ENCODE peak calls at places on chromosome 21, in nine cellular contexts. M is body of pancreas, L is HCT116, V is uterus, B is right lobe of liver, Q is A549, E is K562, J is IMR-90, K is Peyer's patch. T is an unnamed sample.

GRCh38 chr21:27024971-27025370 is 58.1 kb upstream of the ADAMTS5 start:
- DNase-seq in M (no peak), L (no peak), V (no peak), B (no peak), Q (no peak), E (no peak), J (peak), K (no peak), T (no peak)

GRCh38 chr21:34775793-34776192 is 107.0 kb downstream of the CLIC6 start:
- DNase-seq in M (no peak), L (no peak), V (no peak), B (no peak), Q (no peak), E (no peak), J (no peak), K (no peak), T (no peak)

GRCh38 chr21:44529011-44529421 is 11.0 kb downstream of the KRTAP10-1 start:
- DNase-seq in M (no peak), L (no peak), V (no peak), B (no peak), Q (no peak), E (no peak), J (no peak), K (peak), T (no peak)

GRCh38 chr21:21156919-21157318 is 158.7 kb downstream of the NCAM2 start:
- DNase-seq in M (no peak), L (no peak), V (no peak), B (no peak), Q (no peak), E (no peak), J (peak), K (no peak), T (no peak)

GRCh38 chr21:46219591-46220239 is 8.9 kb downstream of the LSS start:
- DNase-seq in M (peak), L (no peak), V (no peak), B (no peak), Q (no peak), E (no peak), J (no peak), K (peak), T (no peak)

GRCh38 chr21:44582980-44583799 is 2.8 kb upstream of the KRTAP10-5 start:
- DNase-seq in M (no peak), L (no peak), V (no peak), B (no peak), Q (no peak), E (no peak), J (no peak), K (peak), T (no peak)

GRCh38 chr21:45386336-45386727 is 18.6 kb upstream of the COL18A1 start:
- DNase-seq in M (no peak), L (no peak), V (peak), B (peak), Q (no peak), E (no peak), J (no peak), K (no peak), T (peak)

GRCh38 chr21:20661221-20661620 is 337.0 kb upstream of the NCAM2 start:
- DNase-seq in M (no peak), L (no peak), V (no peak), B (no peak), Q (no peak), E (no peak), J (no peak), K (no peak), T (no peak)

GRCh38 chr21:27693376-27693775 is 726.5 kb upstream of the ADAMTS5 start:
- DNase-seq in M (no peak), L (no peak), V (no peak), B (no peak), Q (no peak), E (no peak), J (peak), K (no peak), T (no peak)

GRCh38 chr21:24045775-24046215 is 1561.5 kb downstream of the MRPL39 start:
- DNase-seq in M (peak), L (no peak), V (peak), B (peak), Q (no peak), E (peak), J (peak), K (peak), T (no peak)

GRCh38 chr21:36092676-36093075 is 22.9 kb downstream of the CBR1 start:
- DNase-seq in M (no peak), L (no peak), V (no peak), B (no peak), Q (no peak), E (no peak), J (no peak), K (no peak), T (no peak)

GRCh38 chr21:27813750-27814149 is 846.9 kb upstream of the ADAMTS5 start:
- DNase-seq in M (no peak), L (no peak), V (no peak), B (no peak), Q (no peak), E (no peak), J (no peak), K (no peak), T (no peak)

GRCh38 chr21:45934570-45934969 is 47.0 kb upstream of the COL6A1 start:
- DNase-seq in M (no peak), L (no peak), V (no peak), B (no peak), Q (no peak), E (no peak), J (no peak), K (no peak), T (no peak)

GRCh38 chr21:46411691-46412090 is 47.0 kb upstream of the DIP2A start:
- DNase-seq in M (no peak), L (no peak), V (no peak), B (peak), Q (no peak), E (no peak), J (no peak), K (no peak), T (no peak)

GRCh38 chr21:39348040-39348354 is 891 bp downstream of the HMGN1 start:
- DNase-seq in M (no peak), L (no peak), V (no peak), B (no peak), Q (no peak), E (no peak), J (no peak), K (no peak), T (no peak)

GRCh38 chr21:35648512-35648911 is 411.8 kb downstream of the SETD4 start:
- DNase-seq in M (peak), L (no peak), V (no peak), B (peak), Q (no peak), E (no peak), J (no peak), K (no peak), T (no peak)

GRCh38 chr21:31176080-31176551 is 137.8 kb upstream of the KRTAP19-8 start:
- DNase-seq in M (no peak), L (no peak), V (no peak), B (no peak), Q (no peak), E (no peak), J (no peak), K (no peak), T (no peak)

GRCh38 chr21:46416551-46416950 is 42.1 kb upstream of the DIP2A start:
- DNase-seq in M (no peak), L (no peak), V (no peak), B (no peak), Q (no peak), E (no peak), J (no peak), K (no peak), T (no peak)

GRCh38 chr21:33201945-33202344 is 27.8 kb upstream of the IFNAR2 start:
- DNase-seq in M (no peak), L (no peak), V (no peak), B (no peak), Q (no peak), E (no peak), J (no peak), K (no peak), T (no peak)

GRCh38 chr21:33199516-33200217 is 30.1 kb upstream of the IFNAR2 start:
- DNase-seq in M (peak), L (peak), V (peak), B (no peak), Q (peak), E (peak), J (peak), K (peak), T (peak)

GRCh38 chr21:33198346-33199135 is 31.2 kb upstream of the IFNAR2 start:
- DNase-seq in M (peak), L (no peak), V (no peak), B (peak), Q (no peak), E (no peak), J (peak), K (no peak), T (peak)

GRCh38 chr21:33196956-33197374 is 32.8 kb upstream of the IFNAR2 start:
- DNase-seq in M (peak), L (peak), V (peak), B (peak), Q (peak), E (peak), J (peak), K (peak), T (no peak)

GRCh38 chr21:33197546-33197945 is 32.2 kb upstream of the IFNAR2 start:
- DNase-seq in M (peak), L (no peak), V (no peak), B (peak), Q (no peak), E (no peak), J (no peak), K (no peak), T (no peak)
- TF ChIP-seq POLR2A in M (no peak), L (no peak), V (no peak), B (no peak), Q (no peak), E (no peak), J (no peak), K (no peak), T (no peak)

GRCh38 chr21:32276671-32277070 is 2.2 kb downstream of the MIS18A start:
- DNase-seq in M (no peak), L (no peak), V (no peak), B (no peak), Q (no peak), E (no peak), J (no peak), K (no peak), T (no peak)

GRCh38 chr21:32279377-32279680 is 480 bp upstream of the MIS18A start:
- DNase-seq in M (no peak), L (no peak), V (no peak), B (no peak), Q (no peak), E (no peak), J (no peak), K (no peak), T (no peak)

GRCh38 chr21:32281531-32281930 is 2.7 kb upstream of the MIS18A start:
- DNase-seq in M (no peak), L (no peak), V (no peak), B (no peak), Q (no peak), E (no peak), J (no peak), K (no peak), T (no peak)

GRCh38 chr21:32278068-32278467 is 781 bp downstream of the MIS18A start:
- DNase-seq in M (no peak), L (no peak), V (no peak), B (no peak), Q (no peak), E (no peak), J (no peak), K (no peak), T (no peak)

GRCh38 chr21:32278518-32279376 is at the start of gene MIS18A:
- DNase-seq in M (peak), L (peak), V (peak), B (peak), Q (peak), E (peak), J (peak), K (peak), T (peak)
- TF ChIP-seq CTCF in M (no peak), L (no peak), V (peak), B (no peak), Q (no peak), E (peak), J (no peak), K (no peak), T (no peak)

DNA sequence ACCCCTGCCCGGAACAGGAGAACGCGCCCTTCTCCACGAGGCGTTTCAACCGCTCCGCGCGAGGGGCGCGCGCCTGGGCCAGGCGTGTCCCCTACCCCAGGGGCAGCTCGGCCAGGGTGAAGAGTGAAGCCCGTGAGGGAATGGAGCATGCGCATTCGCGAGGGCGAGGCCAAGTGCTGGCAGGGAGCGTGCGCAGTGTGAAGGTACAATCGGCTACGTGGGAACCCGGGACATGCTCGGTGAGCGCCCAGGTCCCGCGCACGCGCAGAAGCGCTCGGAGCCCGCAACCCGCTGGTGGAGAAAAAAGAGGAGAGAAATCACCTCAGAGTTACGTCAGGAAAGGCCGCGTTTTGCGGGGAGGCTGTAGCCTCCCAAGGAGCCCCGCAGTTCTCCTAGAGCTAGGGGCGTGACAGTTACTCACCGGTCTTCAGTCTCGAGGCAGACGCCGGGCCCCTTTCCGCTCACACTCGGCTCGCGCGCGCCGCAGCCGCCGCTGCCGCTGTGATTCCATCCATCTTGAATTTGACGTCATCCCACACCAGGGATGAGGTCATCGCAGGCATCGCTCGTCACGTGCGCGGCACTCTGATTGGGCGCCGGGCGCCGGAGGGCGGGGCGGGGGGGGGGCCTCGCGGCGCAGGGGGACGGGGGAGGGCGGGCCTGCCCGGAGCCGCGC is at the start of gene ZBTB21:
- DNase-seq in M (peak), L (peak), V (peak), B (peak), Q (peak), E (peak), J (peak), K (peak), T (peak)
- TF ChIP-seq POLR2A in M (peak), L (peak), V (peak), B (peak), Q (peak), E (peak), J (peak), K (peak), T (peak)

DNA sequence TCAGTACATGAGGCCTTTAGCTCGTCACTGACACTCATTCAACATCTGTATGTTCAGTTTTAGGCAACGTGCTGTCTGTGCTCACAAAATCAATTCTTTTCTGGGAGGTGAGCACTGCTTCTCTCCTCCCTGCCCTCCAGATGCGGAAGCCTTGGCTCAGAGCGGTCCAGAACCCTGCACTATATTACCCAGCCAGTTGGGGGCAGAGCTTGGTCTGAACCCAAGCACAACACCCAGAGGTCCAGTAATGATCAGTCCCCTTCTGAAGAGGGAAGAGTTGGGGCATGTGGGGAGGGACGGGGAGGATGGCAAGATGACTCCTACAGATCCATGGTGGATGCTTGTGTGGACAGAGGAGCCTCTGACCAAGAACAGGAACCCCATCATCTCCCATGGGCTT is 5.6 kb upstream of the DSCAM start:
- DNase-seq in M (no peak), L (no peak), V (no peak), B (no peak), Q (no peak), E (no peak), J (no peak), K (no peak), T (no peak)
- TF ChIP-seq CTCF in M (no peak), L (no peak), V (no peak), B (no peak), Q (no peak), E (no peak), J (no peak), K (no peak), T (no peak)

GRCh38 chr21:25561668-25562641 is 45.3 kb downstream of the MRPL39 start:
- DNase-seq in M (peak), L (no peak), V (peak), B (peak), Q (no peak), E (no peak), J (peak), K (peak), T (peak)
- TF ChIP-seq POLR2A in M (no peak), L (no peak), V (no peak), B (no peak), Q (no peak), E (no peak), J (peak), K (no peak), T (no peak)

GRCh38 chr21:29942033-29942432 is 2.2 kb upstream of the GRIK1 start:
- DNase-seq in M (no peak), L (no peak), V (no peak), B (no peak), Q (no peak), E (no peak), J (no peak), K (no peak), T (no peak)

GRCh38 chr21:29939859-29940245 is at the start of gene GRIK1:
- DNase-seq in M (peak), L (no peak), V (no peak), B (no peak), Q (no peak), E (peak), J (no peak), K (no peak), T (no peak)

GRCh38 chr21:29947119-29947518 is 7.3 kb upstream of the GRIK1 start:
- DNase-seq in M (no peak), L (no peak), V (no peak), B (no peak), Q (no peak), E (no peak), J (no peak), K (no peak), T (no peak)

GRCh38 chr21:29940993-29941392 is 1.2 kb upstream of the GRIK1 start:
- DNase-seq in M (no peak), L (no peak), V (no peak), B (no peak), Q (no peak), E (no peak), J (no peak), K (no peak), T (no peak)

GRCh38 chr21:29943885-29944284 is 4.1 kb upstream of the GRIK1 start:
- DNase-seq in M (no peak), L (no peak), V (no peak), B (no peak), Q (no peak), E (peak), J (no peak), K (no peak), T (no peak)
- TF ChIP-seq CTCF in M (no peak), L (no peak), V (no peak), B (no peak), Q (no peak), E (peak), J (no peak), K (no peak), T (no peak)

DNA sequence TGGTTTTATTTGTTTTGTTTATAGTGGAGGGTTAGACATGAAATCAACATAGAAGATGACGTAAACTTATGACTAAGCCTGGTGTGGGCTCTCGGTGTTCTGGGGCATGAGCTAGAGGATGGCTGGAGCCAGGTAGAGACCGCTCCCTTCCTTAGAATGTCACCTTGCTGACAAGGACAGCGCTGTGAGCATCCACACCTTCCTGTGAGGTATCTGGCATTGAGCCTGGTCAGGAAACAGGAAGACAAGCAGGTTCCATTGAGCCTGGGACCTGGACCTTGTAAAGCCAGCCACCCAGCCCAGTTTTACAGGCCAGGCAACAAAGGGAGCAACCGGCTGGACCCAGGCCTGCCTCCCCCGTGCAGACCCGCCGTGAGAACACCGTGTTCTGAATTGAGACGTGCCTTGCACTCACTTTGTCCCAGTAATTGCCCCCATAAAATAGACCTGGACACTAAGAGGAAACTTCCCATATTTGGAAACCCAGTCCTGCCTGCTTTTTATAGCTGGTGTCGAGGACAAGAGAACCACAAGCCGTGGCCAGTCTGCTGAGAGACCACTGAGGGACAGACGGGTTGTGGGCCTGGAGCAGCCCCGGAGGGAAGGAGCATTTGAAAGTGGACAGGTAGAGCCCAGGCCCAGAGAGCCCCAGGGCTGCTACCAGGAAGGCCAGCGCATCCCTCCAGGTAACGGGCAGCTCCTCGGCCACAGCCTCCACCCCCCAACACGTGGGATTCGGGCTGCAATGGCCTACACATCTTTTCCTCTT is 78.0 kb downstream of the PDE9A start:
- DNase-seq in M (peak), L (peak), V (no peak), B (no peak), Q (no peak), E (no peak), J (no peak), K (peak), T (no peak)
- TF ChIP-seq POLR2A in M (no peak), L (no peak), V (no peak), B (no peak), Q (no peak), E (no peak), J (no peak), K (peak), T (no peak)

GRCh38 chr21:17901458-17902092 is 82.4 kb upstream of the C21orf91 start:
- DNase-seq in M (no peak), L (no peak), V (no peak), B (no peak), Q (no peak), E (no peak), J (peak), K (no peak), T (no peak)

GRCh38 chr21:17903029-17903806 is 84.1 kb upstream of the C21orf91 start:
- DNase-seq in M (no peak), L (no peak), V (no peak), B (no peak), Q (no peak), E (no peak), J (peak), K (no peak), T (no peak)

GRCh38 chr21:17900990-17901385 is 81.8 kb upstream of the C21orf91 start:
- DNase-seq in M (no peak), L (no peak), V (no peak), B (no peak), Q (no peak), E (no peak), J (no peak), K (no peak), T (no peak)

GRCh38 chr21:17903929-17904639 is 84.9 kb upstream of the C21orf91 start:
- DNase-seq in M (no peak), L (no peak), V (no peak), B (no peak), Q (no peak), E (no peak), J (no peak), K (no peak), T (no peak)

GRCh38 chr21:17900281-17900989 is 81.3 kb upstream of the C21orf91 start:
- DNase-seq in M (peak), L (no peak), V (no peak), B (no peak), Q (no peak), E (no peak), J (no peak), K (no peak), T (peak)
- TF ChIP-seq CTCF in M (no peak), L (no peak), V (no peak), B (no peak), Q (no peak), E (peak), J (no peak), K (no peak), T (no peak)

T was measured in gastrocnemius medialis.